ENCODE peak calls at places on chromosomes 4 and X, in six cellular contexts. K is AG09319, O is fibroblast of mammary gland, Y is GM20000, I is GM23338, L is fibroblast of lung. D is an unnamed sample.

GRCh38 chr4:83110970-83111369 is 3.6 kb downstream of the PLAC8 start:
- DNase-seq in K (no peak), O (no peak), Y (no peak), I (no peak), L (no peak), D (no peak)

GRCh38 chrX:52923781-52924241 is 26.7 kb downstream of the FAM156B start:
- DNase-seq in K (no peak), O (peak), Y (peak), I (no peak), L (peak), D (peak)

GRCh38 chr4:825969-826330 is at the start of gene CPLX1:
- DNase-seq in K (no peak), O (no peak), Y (peak), I (peak), L (no peak), D (no peak)

GRCh38 chr4:89511776-89512175 is 204.2 kb upstream of the GPRIN3 start:
- DNase-seq in K (no peak), O (no peak), Y (no peak), I (peak), L (no peak), D (no peak)

GRCh38 chr4:184932343-184932742 is 85.9 kb upstream of the HELT start:
- DNase-seq in K (no peak), O (no peak), Y (no peak), I (no peak), L (no peak), D (no peak)

GRCh38 chr4:97950836-97951235 is 192.4 kb downstream of the STPG2 start:
- DNase-seq in K (no peak), O (no peak), Y (no peak), I (no peak), L (no peak), D (no peak)

GRCh38 chr4:187687701-187688100 is 307.9 kb upstream of the ZFP42 start:
- DNase-seq in K (no peak), O (peak), Y (no peak), I (no peak), L (no peak), D (no peak)

GRCh38 chr4:8586671-8587468 is 5.7 kb upstream of the CPZ start:
- DNase-seq in K (no peak), O (no peak), Y (no peak), I (no peak), L (no peak), D (no peak)

GRCh38 chr4:127210877-127211276 is 421.9 kb upstream of the INTU start:
- DNase-seq in K (no peak), O (no peak), Y (no peak), I (no peak), L (no peak), D (no peak)

GRCh38 chr4:141548791-141549190 is 87.6 kb upstream of the IL15 start:
- DNase-seq in K (peak), O (no peak), Y (no peak), I (no peak), L (peak), D (no peak)

GRCh38 chr4:170675568-170676262 is 586.0 kb upstream of the AADAT start:
- DNase-seq in K (no peak), O (peak), Y (no peak), I (no peak), L (peak), D (no peak)

GRCh38 chr4:32417113-32417704 is 1697.0 kb downstream of the PCDH7 start:
- DNase-seq in K (no peak), O (no peak), Y (no peak), I (peak), L (no peak), D (no peak)

GRCh38 chrX:53882331-53882730 is 161.9 kb downstream of the PHF8 start:
- DNase-seq in K (peak), O (peak), Y (no peak), I (no peak), L (peak), D (peak)

GRCh38 chrX:78140206-78140605 is 756 bp upstream of the TAF9B start:
- DNase-seq in K (no peak), O (no peak), Y (no peak), I (no peak), L (no peak), D (no peak)

GRCh38 chrX:78133561-78133960 is 5.9 kb downstream of the TAF9B start:
- DNase-seq in K (no peak), O (no peak), Y (no peak), I (no peak), L (no peak), D (no peak)

GRCh38 chrX:78139160-78140123 is at the start of gene TAF9B:
- DNase-seq in K (peak), O (peak), Y (peak), I (peak), L (peak), D (peak)
- TF ChIP-seq CTCF in K (no peak), O (no peak), Y (no peak), I (no peak), L (no peak), D (no peak)

DNA sequence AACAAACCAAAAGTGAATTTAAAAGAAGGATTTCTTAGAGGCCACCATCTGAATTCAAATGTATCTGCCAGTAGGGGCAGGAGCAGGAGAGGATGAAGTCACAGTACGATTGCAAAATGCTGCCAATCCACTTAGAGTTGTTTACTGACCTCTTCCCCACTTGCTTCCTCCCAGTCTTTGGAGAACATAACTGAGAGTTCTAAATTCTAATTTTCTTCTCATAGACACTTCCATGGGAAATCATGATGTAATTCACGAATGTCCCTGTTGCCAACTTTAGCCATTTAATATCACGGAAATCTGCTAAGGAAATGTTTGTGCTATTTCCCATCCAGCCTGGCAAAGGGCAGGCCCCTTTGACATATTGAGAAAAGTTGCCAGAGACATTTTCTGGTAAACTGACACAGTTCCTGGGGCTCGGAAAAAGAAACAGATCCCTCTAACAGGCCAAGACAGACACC is 33.6 kb upstream of the NOCT start:
- DNase-seq in K (peak), O (peak), Y (no peak), I (peak), L (peak), D (peak)
- TF ChIP-seq CTCF in K (peak), O (peak), Y (no peak), I (no peak), L (peak), D (peak)

DNA sequence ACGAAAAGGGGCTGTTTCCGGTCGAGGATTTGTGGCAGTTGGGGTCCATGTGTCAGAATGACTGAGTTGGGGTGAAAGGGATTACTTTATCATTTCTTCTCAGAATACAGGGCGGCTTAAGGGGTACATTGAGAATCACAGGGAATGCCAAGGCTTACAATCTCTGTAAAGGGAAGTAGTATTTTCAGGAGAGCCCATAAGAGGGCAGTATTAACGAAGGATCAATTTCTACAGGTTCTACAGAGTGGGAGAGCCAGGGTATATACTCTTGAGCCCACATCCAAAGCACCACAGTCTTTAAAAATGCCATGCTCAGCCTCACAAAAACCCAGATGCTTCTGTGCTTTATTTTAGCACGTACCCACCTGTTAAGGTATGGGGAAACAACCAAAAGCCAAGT is 67.7 kb upstream of the ZXDA start:
- DNase-seq in K (no peak), O (no peak), Y (no peak), I (no peak), L (no peak), D (no peak)
- TF ChIP-seq CTCF in K (no peak), O (no peak), Y (no peak), I (no peak), L (no peak), D (no peak)

DNA sequence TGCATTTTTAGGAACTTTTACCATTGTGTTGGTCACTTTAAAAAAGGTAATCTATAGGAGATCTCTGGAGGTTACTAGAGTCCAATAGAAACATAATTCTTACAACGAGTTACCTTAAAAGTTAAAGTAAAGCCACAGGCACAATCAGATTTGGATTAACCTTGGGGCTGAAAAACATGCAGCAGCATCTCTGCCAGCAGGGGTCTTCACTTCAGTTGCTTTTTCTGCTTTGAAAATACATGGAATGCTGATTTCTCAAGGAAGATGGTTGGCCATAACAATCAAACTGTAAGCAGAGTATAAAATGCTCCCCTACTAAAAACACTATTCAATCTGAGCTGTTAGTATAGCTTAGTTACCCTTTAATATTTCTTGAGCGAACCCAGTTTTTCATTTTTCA is 1072.3 kb upstream of the PCDH10 start:
- DNase-seq in K (no peak), O (no peak), Y (no peak), I (peak), L (no peak), D (no peak)
- TF ChIP-seq CTCF in K (no peak), O (no peak), Y (no peak), I (peak), L (no peak), D (no peak)

DNA sequence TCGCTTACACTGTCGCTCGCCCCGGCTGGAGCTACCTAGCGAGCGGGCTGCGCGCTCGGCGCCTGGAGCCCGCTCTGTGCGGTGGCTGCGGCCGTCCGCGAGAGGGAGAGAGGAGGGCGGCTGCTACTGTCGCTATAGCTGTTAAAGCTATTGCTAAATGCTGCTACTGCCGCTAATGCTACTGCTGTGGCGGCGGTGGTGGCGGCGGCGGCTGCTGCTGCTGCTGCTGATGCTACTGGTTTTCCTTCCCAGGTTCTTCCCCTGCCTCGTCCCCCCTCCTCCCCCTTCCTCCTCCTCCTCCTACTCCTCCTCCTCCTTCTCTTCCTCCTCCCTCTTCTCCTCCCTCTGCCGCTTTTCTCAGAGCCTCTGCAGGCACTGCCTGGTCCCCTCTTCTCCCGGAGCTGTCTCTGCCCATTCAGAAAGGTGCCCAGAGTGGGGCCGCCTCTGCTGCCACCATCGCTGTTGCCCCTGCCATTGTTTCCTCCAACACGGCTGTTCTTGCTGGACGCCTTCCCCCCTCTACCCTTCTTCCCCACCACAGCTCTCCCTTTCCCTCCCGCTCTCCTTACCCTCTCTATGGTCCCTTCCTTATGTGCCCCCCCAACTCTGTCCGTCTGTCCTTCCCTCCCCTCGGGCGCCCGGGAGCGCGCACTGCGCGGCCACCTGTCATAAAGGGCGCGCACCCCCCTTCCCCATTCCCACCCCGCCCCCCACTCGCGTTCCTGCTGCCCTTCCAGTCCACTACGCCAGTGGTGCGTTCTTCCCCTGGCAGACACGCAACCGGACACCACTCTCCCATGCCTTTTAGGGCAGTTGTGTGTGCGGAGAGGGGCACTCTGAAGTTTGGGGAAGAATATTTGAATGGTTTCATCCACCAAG is at the start of gene NEXMIF:
- DNase-seq in K (no peak), O (peak), Y (peak), I (peak), L (peak), D (peak)
- TF ChIP-seq CTCF in K (no peak), O (no peak), Y (no peak), I (no peak), L (no peak), D (no peak)

DNA sequence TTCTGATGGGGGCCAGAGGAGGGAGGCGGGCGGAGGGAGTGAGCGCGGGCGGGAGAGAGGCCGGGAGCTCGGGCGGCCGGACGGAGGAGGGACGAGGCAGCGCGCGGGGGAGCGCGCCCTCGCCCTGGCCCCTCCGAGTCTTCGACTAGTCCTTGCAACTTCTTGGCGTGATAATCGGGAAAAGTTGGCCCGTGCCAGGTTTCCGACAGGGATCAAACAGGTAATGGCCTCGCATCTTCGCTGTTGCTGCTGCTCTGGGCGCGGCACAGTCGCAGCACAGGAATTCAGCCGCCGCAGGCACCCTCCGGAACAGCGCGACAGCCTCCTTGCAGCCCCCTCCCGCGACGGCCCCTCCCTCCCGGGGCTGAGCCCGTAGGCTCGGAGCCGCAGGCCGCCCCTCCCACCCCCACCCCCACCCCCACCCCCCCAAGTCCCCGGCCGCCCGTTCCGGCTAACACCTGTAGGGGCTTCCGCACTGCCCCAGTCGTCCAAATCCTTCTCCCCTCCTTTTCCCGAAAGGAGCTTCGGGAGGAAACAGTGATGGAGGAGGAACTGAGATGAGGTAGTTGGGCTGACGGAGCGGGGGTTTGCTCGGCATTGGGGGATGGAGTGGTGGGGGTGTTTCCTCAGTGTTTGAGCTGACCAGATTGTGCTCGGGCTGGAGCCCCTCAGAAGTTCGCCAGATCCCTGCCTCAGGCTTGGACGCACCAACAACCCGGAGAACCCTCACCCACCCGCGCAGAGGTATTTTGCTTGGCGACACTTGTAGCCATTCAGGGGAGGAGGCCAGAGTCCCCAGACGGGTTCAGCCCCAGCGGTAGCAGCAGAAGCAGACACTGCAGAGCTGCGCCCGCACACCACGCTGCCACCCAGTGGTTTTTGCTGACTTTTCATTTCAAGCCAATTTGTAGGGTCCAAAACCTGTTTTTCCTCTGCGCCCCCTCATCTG is at the start of gene FGF13:
- DNase-seq in K (no peak), O (peak), Y (peak), I (peak), L (peak), D (no peak)
- TF ChIP-seq CTCF in K (peak), O (no peak), Y (no peak), I (peak), L (peak), D (peak)